ENCODE peak calls at places on chromosomes 5 and 9, in nine cellular contexts. O is ovary, A is uterus, V is spleen, E is heart left ventricle, U is adrenal gland, K is GM12878, D is endothelial cell of umbilical vein, R is tibial nerve. M is an unnamed sample.

GRCh38 chr5:2220741-2221140 is 338.0 kb upstream of the IRX4 start:
- DNase-seq in D (no peak), V (no peak), O (no peak), R (no peak), K (no peak), U (no peak), E (no peak), A (no peak), M (no peak)

GRCh38 chr9:93184439-93185221 is 691 bp downstream of the WNK2 start:
- DNase-seq in K (no peak), R (no peak), A (no peak), O (no peak), E (peak), D (no peak), U (no peak), V (no peak), M (no peak)

GRCh38 chr5:121675932-121676331 is 175.8 kb upstream of the FTMT start:
- DNase-seq in O (no peak), E (no peak), D (no peak), R (no peak), A (no peak), U (no peak), K (no peak), V (no peak), M (no peak)

GRCh38 chr5:116815081-116815480 is 240.5 kb upstream of the SEMA6A start:
- DNase-seq in V (no peak), A (no peak), D (no peak), U (no peak), O (no peak), K (no peak), R (no peak), E (no peak), M (no peak)

GRCh38 chr5:138180183-138180782 is 1.4 kb downstream of the KIF20A start:
- DNase-seq in R (no peak), V (no peak), E (no peak), D (peak), U (no peak), K (peak), O (no peak), A (no peak), M (no peak)

GRCh38 chr5:76473676-76474075 is 70.6 kb downstream of the IQGAP2 start:
- DNase-seq in V (no peak), A (no peak), K (no peak), E (no peak), R (no peak), O (no peak), D (no peak), U (no peak), M (no peak)

GRCh38 chr9:128001411-128002298 is 20.9 kb upstream of the EEIG1 start:
- DNase-seq in D (peak), A (peak), V (no peak), R (no peak), O (no peak), E (no peak), K (no peak), U (peak), M (no peak)

GRCh38 chr5:98504488-98504887 is 269.0 kb upstream of the RGMB start:
- DNase-seq in D (no peak), K (no peak), A (no peak), U (no peak), V (no peak), O (no peak), R (no peak), E (no peak), M (no peak)

GRCh38 chr5:176547811-176548210 is 1.3 kb upstream of the CDHR2 start:
- DNase-seq in O (no peak), A (no peak), R (no peak), E (no peak), U (no peak), D (no peak), V (no peak), K (no peak), M (no peak)

GRCh38 chr5:115179068-115179958 is 9.6 kb upstream of the TRIM36 start:
- DNase-seq in D (no peak), A (no peak), O (peak), E (peak), K (no peak), U (peak), R (no peak), V (peak), M (peak)

GRCh38 chr5:132749506-132749905 is 2.3 kb downstream of the CCNI2 start:
- DNase-seq in K (no peak), A (no peak), D (no peak), V (no peak), E (no peak), R (no peak), O (no peak), U (no peak), M (no peak)

GRCh38 chr9:95980262-95981125 is 105.0 kb downstream of the ERCC6L2 start:
- DNase-seq in V (no peak), A (no peak), U (no peak), R (no peak), O (no peak), D (no peak), K (no peak), E (no peak), M (no peak)

GRCh38 chr5:63928451-63928850 is 33.8 kb downstream of the HTR1A start:
- DNase-seq in E (no peak), A (no peak), K (no peak), U (no peak), D (no peak), O (no peak), R (no peak), V (no peak), M (no peak)

GRCh38 chr5:143806568-143806967 is 5.4 kb upstream of the HMHB1 start:
- DNase-seq in D (no peak), R (no peak), O (no peak), U (no peak), V (no peak), A (no peak), E (no peak), K (peak), M (no peak)

GRCh38 chr9:137298983-137299521 is 3.0 kb downstream of the NRARP start:
- DNase-seq in O (peak), V (no peak), K (no peak), R (no peak), A (no peak), U (no peak), E (no peak), D (no peak), M (no peak)

GRCh38 chr9:117815948-117816347 is 111.7 kb downstream of the TLR4 start:
- DNase-seq in D (no peak), U (no peak), O (no peak), K (no peak), V (no peak), E (no peak), R (no peak), A (no peak), M (no peak)

GRCh38 chr9:132879443-132880310 is 979 bp downstream of the SPACA9 start:
- DNase-seq in U (no peak), O (no peak), R (no peak), D (no peak), V (peak), A (no peak), E (no peak), K (no peak), M (no peak)

GRCh38 chr5:16992006-16992405 is 55.9 kb upstream of the MYO10 start:
- DNase-seq in O (no peak), A (no peak), D (peak), V (no peak), K (no peak), U (no peak), R (no peak), E (no peak), M (no peak)

GRCh38 chr9:17742065-17742464 is 163.2 kb downstream of the SH3GL2 start:
- DNase-seq in K (no peak), E (no peak), D (no peak), R (no peak), O (no peak), U (no peak), A (no peak), V (no peak), M (no peak)

GRCh38 chr5:10602031-10602806 is 38.3 kb downstream of the ANKRD33B start:
- DNase-seq in R (no peak), D (no peak), O (no peak), K (no peak), U (no peak), V (no peak), E (no peak), A (no peak), M (peak)

GRCh38 chr9:76116913-76117312 is 226.4 kb downstream of the PCSK5 start:
- DNase-seq in K (no peak), V (no peak), E (no peak), A (no peak), O (no peak), R (no peak), D (no peak), U (no peak), M (no peak)

GRCh38 chr5:5198111-5198510 is 58.0 kb downstream of the ADAMTS16 start:
- DNase-seq in U (no peak), V (no peak), E (no peak), O (no peak), R (no peak), K (no peak), A (no peak), D (no peak), M (no peak)

GRCh38 chr5:168337361-168337760 is 45.9 kb downstream of the WWC1 start:
- DNase-seq in O (no peak), U (no peak), K (no peak), R (no peak), V (peak), D (no peak), A (no peak), E (no peak), M (no peak)

GRCh38 chr9:116549786-116550660 is 137.1 kb upstream of the TRIM32 start:
- DNase-seq in U (no peak), E (no peak), R (no peak), A (no peak), V (no peak), K (no peak), O (no peak), D (no peak), M (no peak)

GRCh38 chr9:135230386-135230765 is 142.9 kb downstream of the OLFM1 start:
- DNase-seq in O (no peak), V (peak), A (no peak), K (no peak), U (no peak), D (no peak), E (peak), R (no peak), M (no peak)

GRCh38 chr9:91298304-91298703 is 63.4 kb downstream of the AUH start:
- DNase-seq in U (peak), A (no peak), K (no peak), O (no peak), R (no peak), V (no peak), D (no peak), E (no peak), M (no peak)

GRCh38 chr9:32703635-32704034 is 68.2 kb upstream of the TAF1L start:
- DNase-seq in D (peak), U (no peak), V (no peak), E (no peak), O (no peak), R (no peak), A (no peak), K (no peak), M (no peak)

GRCh38 chr9:21674894-21675293 is 127.5 kb upstream of the MTAP start:
- DNase-seq in E (no peak), U (no peak), A (no peak), V (no peak), O (no peak), K (no peak), R (no peak), D (peak), M (no peak)

GRCh38 chr9:114235113-114235589 is 79.8 kb downstream of the COL27A1 start:
- DNase-seq in V (no peak), O (peak), R (no peak), A (no peak), D (no peak), K (no peak), U (no peak), E (no peak), M (no peak)

DNA sequence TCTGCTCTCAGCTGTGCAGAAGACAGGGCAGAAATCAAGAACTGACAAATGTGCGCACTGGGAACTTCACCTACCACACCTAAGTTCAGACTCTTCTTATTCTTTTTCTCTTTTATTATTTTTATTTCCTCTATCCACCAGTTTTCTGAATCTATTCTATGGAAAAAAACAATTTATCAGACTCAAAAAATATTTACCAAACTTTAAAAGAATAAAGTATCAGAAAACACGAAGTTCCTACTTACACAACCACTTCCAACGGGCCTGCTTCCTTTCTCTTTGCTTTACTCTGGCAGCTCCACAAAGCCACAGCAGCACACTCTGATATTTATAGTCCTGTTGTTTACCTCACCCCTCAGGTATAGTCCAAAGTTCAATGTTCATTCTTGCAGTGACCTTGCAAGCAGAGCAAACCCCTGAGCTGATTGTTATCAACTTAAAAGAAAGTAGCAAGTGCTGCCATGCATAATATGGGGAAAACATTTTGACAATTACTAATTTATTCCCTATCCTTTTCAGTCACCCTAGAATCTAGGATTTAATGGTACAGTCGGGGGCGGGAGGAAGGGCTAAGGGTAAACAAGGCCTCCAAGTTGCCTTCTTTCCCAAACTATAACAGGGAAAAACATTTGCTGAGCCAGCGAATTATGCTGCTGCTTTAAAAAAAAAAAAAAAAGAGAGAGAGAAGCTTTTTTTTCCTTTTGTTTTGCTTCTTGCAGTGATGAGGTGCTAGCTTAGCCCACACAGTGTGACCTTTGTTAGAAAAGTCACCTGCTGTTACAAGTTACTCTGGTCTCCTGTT is at the start of gene SELENOP:
- DNase-seq in U (peak), O (peak), V (no peak), A (peak), R (peak), D (peak), E (no peak), K (peak), M (peak)
- TF ChIP-seq POLR2A in U (peak), O (peak), V (peak), A (peak), R (peak), D (no peak), E (peak), K (no peak), M (peak)

GRCh38 chr5:126383246-126383645 is 40.0 kb upstream of the GRAMD2B start:
- DNase-seq in A (no peak), V (no peak), D (no peak), E (no peak), K (no peak), R (no peak), U (no peak), O (no peak), M (no peak)
- H3K27ac ChIP-seq in A (no peak), V (no peak), D (no peak), E (no peak), K (no peak), R (no peak), U (no peak), O (no peak), M (no peak)

DNA sequence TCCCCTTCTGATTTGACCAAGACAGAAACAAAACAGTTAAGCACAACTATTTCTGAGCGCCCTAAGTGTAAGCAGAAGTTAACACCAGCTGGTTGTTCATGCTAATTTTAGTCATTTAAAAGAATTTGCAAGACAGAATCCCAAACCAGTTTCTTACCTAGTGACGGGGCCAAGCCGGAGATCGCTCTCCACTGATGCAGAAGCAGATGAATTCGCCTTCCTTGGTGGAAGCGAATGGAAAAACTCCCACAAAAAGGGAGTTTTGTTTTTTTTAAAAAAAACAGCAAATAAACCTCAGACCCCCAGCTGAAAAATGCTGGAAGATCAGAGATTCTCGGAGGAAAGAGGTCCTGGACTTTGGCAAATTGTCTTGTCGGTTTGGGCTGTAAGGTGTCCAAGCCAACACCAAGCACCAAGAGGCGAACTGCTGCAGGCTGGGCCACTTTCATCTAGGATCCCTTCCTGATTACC is 47.4 kb upstream of the GLDC start:
- DNase-seq in U (no peak), R (no peak), D (no peak), V (no peak), K (no peak), A (no peak), E (no peak), O (no peak), M (no peak)
- TF ChIP-seq POLR2A in U (no peak), R (no peak), D (no peak), V (no peak), K (no peak), A (no peak), E (no peak), O (no peak), M (no peak)

GRCh38 chr5:124678478-124678877 is 68.0 kb downstream of the ZNF608 start:
- DNase-seq in K (no peak), D (no peak), O (no peak), V (no peak), R (no peak), E (no peak), A (no peak), U (no peak), M (no peak)
- H3K27ac ChIP-seq in K (no peak), D (no peak), O (no peak), V (no peak), R (no peak), E (no peak), A (peak), U (no peak), M (no peak)